ENCODE peak calls at places on chromosomes 13 and 19, in four cellular contexts. One of them, this sample, is unnamed.

GRCh38 chr13:109816979-109817275 is 30.5 kb upstream of the IRS2 start:
- DNase-seq in fibroblast of lung: peak
- DNase-seq in GM04504: no peak
- DNase-seq in left ventricle myocardium inferior: no peak
- DNase-seq in this sample: peak

GRCh38 chr19:13615890-13616289 is 109.6 kb upstream of the CACNA1A start:
- DNase-seq in fibroblast of lung: no peak
- DNase-seq in GM04504: peak
- DNase-seq in left ventricle myocardium inferior: no peak
- DNase-seq in this sample: no peak

GRCh38 chr13:91203430-91203829 is 144.1 kb upstream of the MIR17HG start:
- DNase-seq in fibroblast of lung: no peak
- DNase-seq in GM04504: no peak
- DNase-seq in left ventricle myocardium inferior: no peak
- DNase-seq in this sample: no peak

GRCh38 chr19:31718898-31719297 is 369.7 kb upstream of the TSHZ3 start:
- DNase-seq in fibroblast of lung: peak
- DNase-seq in GM04504: no peak
- DNase-seq in left ventricle myocardium inferior: no peak
- DNase-seq in this sample: no peak

GRCh38 chr13:33520480-33520839 is 234.9 kb upstream of the STARD13 start:
- DNase-seq in fibroblast of lung: no peak
- DNase-seq in GM04504: no peak
- DNase-seq in left ventricle myocardium inferior: no peak
- DNase-seq in this sample: no peak

GRCh38 chr19:53365899-53366493 is 491 bp downstream of the ZNF525 start:
- DNase-seq in fibroblast of lung: no peak
- DNase-seq in GM04504: peak
- DNase-seq in left ventricle myocardium inferior: peak
- DNase-seq in this sample: no peak

GRCh38 chr19:16860996-16861395 is 27.8 kb upstream of the F2RL3 start:
- DNase-seq in fibroblast of lung: no peak
- DNase-seq in GM04504: no peak
- DNase-seq in left ventricle myocardium inferior: no peak
- DNase-seq in this sample: no peak

GRCh38 chr13:110248449-110249143 is 58.4 kb downstream of the COL4A1 start:
- DNase-seq in fibroblast of lung: no peak
- DNase-seq in GM04504: no peak
- DNase-seq in left ventricle myocardium inferior: no peak
- DNase-seq in this sample: no peak

GRCh38 chr13:103931396-103931795 is 865.2 kb upstream of the SLC10A2 start:
- DNase-seq in fibroblast of lung: no peak
- DNase-seq in GM04504: no peak
- DNase-seq in left ventricle myocardium inferior: no peak
- DNase-seq in this sample: no peak

GRCh38 chr19:703651-704446 is 4.9 kb upstream of the PALM start:
- DNase-seq in fibroblast of lung: peak
- DNase-seq in GM04504: no peak
- DNase-seq in left ventricle myocardium inferior: peak
- DNase-seq in this sample: no peak

GRCh38 chr13:52353116-52353718 is 52.8 kb downstream of the THSD1 start:
- DNase-seq in fibroblast of lung: peak
- DNase-seq in GM04504: peak
- DNase-seq in left ventricle myocardium inferior: no peak
- DNase-seq in this sample: no peak

GRCh38 chr19:38831142-38831605 is 420 bp downstream of the ECH1 start:
- DNase-seq in fibroblast of lung: peak
- DNase-seq in GM04504: peak
- DNase-seq in left ventricle myocardium inferior: peak
- DNase-seq in this sample: no peak

GRCh38 chr13:62130016-62130970 is 714.6 kb upstream of the PCDH20 start:
- DNase-seq in fibroblast of lung: no peak
- DNase-seq in GM04504: no peak
- DNase-seq in left ventricle myocardium inferior: no peak
- DNase-seq in this sample: no peak

GRCh38 chr13:110818747-110819146 is 96.1 kb downstream of the ANKRD10 start:
- DNase-seq in fibroblast of lung: no peak
- DNase-seq in GM04504: no peak
- DNase-seq in left ventricle myocardium inferior: no peak
- DNase-seq in this sample: peak

GRCh38 chr13:38381840-38382239 is 32.2 kb downstream of the UFM1 start:
- DNase-seq in fibroblast of lung: peak
- DNase-seq in GM04504: no peak
- DNase-seq in left ventricle myocardium inferior: no peak
- DNase-seq in this sample: no peak

GRCh38 chr13:59722580-59722900 is 441.2 kb downstream of the DIAPH3 start:
- DNase-seq in fibroblast of lung: no peak
- DNase-seq in GM04504: no peak
- DNase-seq in left ventricle myocardium inferior: no peak
- DNase-seq in this sample: no peak